ENCODE peak calls at places on chromosomes 16 and 17, in six cellular contexts. One of them, this sample, is unnamed.
A peak's percentile ranks its signal among the peaks of the same experiment; 100 is the strongest.

GRCh38 chr16:46757339-46758050 is 9.4 kb upstream of the MYLK3 start:
- DNase-seq in heart right ventricle: peak; percentile 78
- DNase-seq in fibroblast of mammary gland: no peak
- DNase-seq in GM12865: no peak
- DNase-seq in adrenal gland: no peak
- DNase-seq in mesendoderm: peak; percentile 93
- DNase-seq in this sample: peak; percentile 26

GRCh38 chr17:77280304-77280910 is 139.6 kb downstream of the SEC14L1 start:
- DNase-seq in heart right ventricle: no peak
- DNase-seq in fibroblast of mammary gland: peak; percentile 80
- DNase-seq in GM12865: no peak
- DNase-seq in adrenal gland: no peak
- DNase-seq in mesendoderm: peak; percentile 37
- DNase-seq in this sample: peak; percentile 50

GRCh38 chr17:2564876-2565275 is 28.6 kb upstream of the PAFAH1B1 start:
- DNase-seq in heart right ventricle: no peak
- DNase-seq in fibroblast of mammary gland: no peak
- DNase-seq in GM12865: no peak
- DNase-seq in adrenal gland: no peak
- DNase-seq in mesendoderm: peak; percentile 34
- DNase-seq in this sample: no peak

GRCh38 chr16:2365895-2366294 is 25.4 kb upstream of the ABCA3 start:
- DNase-seq in heart right ventricle: no peak
- DNase-seq in fibroblast of mammary gland: peak; percentile 73
- DNase-seq in GM12865: no peak
- DNase-seq in adrenal gland: no peak
- DNase-seq in mesendoderm: no peak
- DNase-seq in this sample: no peak

GRCh38 chr16:3878610-3879009 is 1.9 kb downstream of the CREBBP start:
- DNase-seq in heart right ventricle: no peak
- DNase-seq in fibroblast of mammary gland: peak; percentile 35
- DNase-seq in GM12865: peak; percentile 58
- DNase-seq in adrenal gland: no peak
- DNase-seq in mesendoderm: no peak
- DNase-seq in this sample: no peak

GRCh38 chr17:27354051-27354490 is 60.2 kb downstream of the WSB1 start:
- DNase-seq in heart right ventricle: peak; percentile 18
- DNase-seq in fibroblast of mammary gland: no peak
- DNase-seq in GM12865: no peak
- DNase-seq in adrenal gland: peak; percentile 47
- DNase-seq in mesendoderm: no peak
- DNase-seq in this sample: peak; percentile 32

GRCh38 chr17:62876063-62876462 is 67.9 kb upstream of the MARCHF10 start:
- DNase-seq in heart right ventricle: no peak
- DNase-seq in fibroblast of mammary gland: no peak
- DNase-seq in GM12865: no peak
- DNase-seq in adrenal gland: no peak
- DNase-seq in mesendoderm: no peak
- DNase-seq in this sample: no peak

GRCh38 chr17:33451221-33451620 is 158.1 kb upstream of the ASIC2 start:
- DNase-seq in heart right ventricle: no peak
- DNase-seq in fibroblast of mammary gland: no peak
- DNase-seq in GM12865: no peak
- DNase-seq in adrenal gland: no peak
- DNase-seq in mesendoderm: peak; percentile 37
- DNase-seq in this sample: no peak

GRCh38 chr17:65941500-65941899 is 250.4 kb downstream of the CEP112 start:
- DNase-seq in heart right ventricle: no peak
- DNase-seq in fibroblast of mammary gland: peak; percentile 6
- DNase-seq in GM12865: no peak
- DNase-seq in adrenal gland: no peak
- DNase-seq in mesendoderm: no peak
- DNase-seq in this sample: peak; percentile 13

GRCh38 chr17:4136373-4136772 is 6.5 kb downstream of the ZZEF1 start:
- DNase-seq in heart right ventricle: peak; percentile 48
- DNase-seq in fibroblast of mammary gland: peak; percentile 21
- DNase-seq in GM12865: no peak
- DNase-seq in adrenal gland: no peak
- DNase-seq in mesendoderm: no peak
- DNase-seq in this sample: no peak

GRCh38 chr17:17019891-17020456 is 22.3 kb upstream of the MPRIP start:
- DNase-seq in heart right ventricle: no peak
- DNase-seq in fibroblast of mammary gland: no peak
- DNase-seq in GM12865: no peak
- DNase-seq in adrenal gland: no peak
- DNase-seq in mesendoderm: no peak
- DNase-seq in this sample: no peak

GRCh38 chr16:48961546-48961945 is 320.1 kb downstream of the CBLN1 start:
- DNase-seq in heart right ventricle: no peak
- DNase-seq in fibroblast of mammary gland: no peak
- DNase-seq in GM12865: no peak
- DNase-seq in adrenal gland: no peak
- DNase-seq in mesendoderm: no peak
- DNase-seq in this sample: no peak

GRCh38 chr17:43200127-43200526 is 11.5 kb upstream of the TMEM106A start:
- DNase-seq in heart right ventricle: no peak
- DNase-seq in fibroblast of mammary gland: no peak
- DNase-seq in GM12865: no peak
- DNase-seq in adrenal gland: no peak
- DNase-seq in mesendoderm: peak; percentile 43
- DNase-seq in this sample: peak; percentile 39

GRCh38 chr17:73308017-73308823 is 3.6 kb downstream of the CDC42EP4 start:
- DNase-seq in heart right ventricle: peak; percentile 79
- DNase-seq in fibroblast of mammary gland: peak; percentile 93
- DNase-seq in GM12865: no peak
- DNase-seq in adrenal gland: peak; percentile 93
- DNase-seq in mesendoderm: peak; percentile 84
- DNase-seq in this sample: no peak

GRCh38 chr17:34606721-34607120 is 27.3 kb downstream of the TMEM132E start:
- DNase-seq in heart right ventricle: no peak
- DNase-seq in fibroblast of mammary gland: no peak
- DNase-seq in GM12865: no peak
- DNase-seq in adrenal gland: no peak
- DNase-seq in mesendoderm: no peak
- DNase-seq in this sample: no peak

GRCh38 chr16:84194470-84195200 is 3.7 kb downstream of the ADAD2 start:
- DNase-seq in heart right ventricle: no peak
- DNase-seq in fibroblast of mammary gland: no peak
- DNase-seq in GM12865: peak; percentile 29
- DNase-seq in adrenal gland: no peak
- DNase-seq in mesendoderm: no peak
- DNase-seq in this sample: no peak

GRCh38 chr17:73952136-73952497 is 251.4 kb upstream of the RPL38 start:
- DNase-seq in heart right ventricle: no peak
- DNase-seq in fibroblast of mammary gland: no peak
- DNase-seq in GM12865: no peak
- DNase-seq in adrenal gland: no peak
- DNase-seq in mesendoderm: no peak
- DNase-seq in this sample: no peak

GRCh38 chr17:64778102-64778366 is 115.9 kb upstream of the SMURF2 start:
- DNase-seq in heart right ventricle: no peak
- DNase-seq in fibroblast of mammary gland: no peak
- DNase-seq in GM12865: no peak
- DNase-seq in adrenal gland: no peak
- DNase-seq in mesendoderm: no peak
- DNase-seq in this sample: no peak
- H3K4me3 ChIP-seq in heart right ventricle: peak overlapping the region; percentile 40
- H3K4me3 ChIP-seq in fibroblast of mammary gland: no peak overlapping the region
- H3K4me3 ChIP-seq in GM12865: peak overlapping the region; percentile 6
- H3K4me3 ChIP-seq in adrenal gland: peak overlapping the region; percentile 40
- H3K4me3 ChIP-seq in mesendoderm: no peak overlapping the region
- H3K4me3 ChIP-seq in this sample: peak overlapping the region; percentile 80

DNA sequence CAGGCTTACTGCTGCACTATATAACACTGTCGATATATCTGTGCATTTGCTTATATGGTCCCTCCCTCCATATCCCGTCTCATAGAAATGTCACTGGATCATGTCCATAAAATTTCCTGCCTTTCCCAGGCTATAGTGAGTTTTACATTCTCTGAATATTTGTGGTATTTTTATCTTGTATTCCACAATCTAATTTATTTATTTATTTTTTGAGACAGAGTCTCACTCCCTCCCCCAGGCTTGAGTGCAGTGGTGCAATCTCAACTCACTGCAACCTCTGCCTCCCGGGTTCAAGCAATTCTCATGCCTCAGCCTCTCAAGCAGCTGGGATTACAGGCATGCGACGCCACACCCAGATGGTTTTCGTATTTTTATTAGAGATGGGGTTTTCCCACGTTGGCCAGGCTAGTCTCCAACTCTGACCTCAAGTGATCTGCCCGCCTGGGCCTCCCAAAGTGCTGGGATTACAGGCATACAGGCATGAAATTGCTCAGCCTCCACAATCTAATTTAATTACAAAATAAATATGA is 12.9 kb downstream of the TRIM37 start:
- DNase-seq in heart right ventricle: peak; percentile 25
- DNase-seq in fibroblast of mammary gland: peak; percentile 94
- DNase-seq in GM12865: peak; percentile 55
- DNase-seq in adrenal gland: no peak
- DNase-seq in mesendoderm: no peak
- DNase-seq in this sample: no peak
- H3K4me3 ChIP-seq in heart right ventricle: peak overlapping the region; percentile 6
- H3K4me3 ChIP-seq in fibroblast of mammary gland: no peak overlapping the region
- H3K4me3 ChIP-seq in GM12865: no peak overlapping the region
- H3K4me3 ChIP-seq in adrenal gland: no peak overlapping the region
- H3K4me3 ChIP-seq in mesendoderm: no peak overlapping the region
- H3K4me3 ChIP-seq in this sample: no peak overlapping the region

GRCh38 chr16:26475579-26475978 is 591.1 kb upstream of the C16orf82 start:
- DNase-seq in heart right ventricle: no peak
- DNase-seq in fibroblast of mammary gland: no peak
- DNase-seq in GM12865: no peak
- DNase-seq in adrenal gland: no peak
- DNase-seq in mesendoderm: no peak
- DNase-seq in this sample: no peak
- H3K4me3 ChIP-seq in heart right ventricle: no peak overlapping the region
- H3K4me3 ChIP-seq in fibroblast of mammary gland: no peak overlapping the region
- H3K4me3 ChIP-seq in GM12865: no peak overlapping the region
- H3K4me3 ChIP-seq in adrenal gland: no peak overlapping the region
- H3K4me3 ChIP-seq in mesendoderm: no peak overlapping the region
- H3K4me3 ChIP-seq in this sample: no peak overlapping the region

GRCh38 chr17:79815836-79816371 is 19.0 kb upstream of the CBX8 start:
- DNase-seq in heart right ventricle: no peak
- DNase-seq in fibroblast of mammary gland: no peak
- DNase-seq in GM12865: no peak
- DNase-seq in adrenal gland: no peak
- DNase-seq in mesendoderm: no peak
- DNase-seq in this sample: no peak

GRCh38 chr17:79814624-79814965 is 17.7 kb upstream of the CBX8 start:
- DNase-seq in heart right ventricle: no peak
- DNase-seq in fibroblast of mammary gland: no peak
- DNase-seq in GM12865: no peak
- DNase-seq in adrenal gland: no peak
- DNase-seq in mesendoderm: no peak
- DNase-seq in this sample: no peak

GRCh38 chr17:79813826-79814623 is 17.1 kb upstream of the CBX8 start:
- DNase-seq in heart right ventricle: no peak
- DNase-seq in fibroblast of mammary gland: no peak
- DNase-seq in GM12865: no peak
- DNase-seq in adrenal gland: no peak
- DNase-seq in mesendoderm: no peak
- DNase-seq in this sample: peak; percentile 69

GRCh38 chr17:79812969-79813825 is 16.3 kb upstream of the CBX8 start:
- DNase-seq in heart right ventricle: no peak
- DNase-seq in fibroblast of mammary gland: no peak
- DNase-seq in GM12865: peak; percentile 47
- DNase-seq in adrenal gland: no peak
- DNase-seq in mesendoderm: no peak
- DNase-seq in this sample: no peak

DNA sequence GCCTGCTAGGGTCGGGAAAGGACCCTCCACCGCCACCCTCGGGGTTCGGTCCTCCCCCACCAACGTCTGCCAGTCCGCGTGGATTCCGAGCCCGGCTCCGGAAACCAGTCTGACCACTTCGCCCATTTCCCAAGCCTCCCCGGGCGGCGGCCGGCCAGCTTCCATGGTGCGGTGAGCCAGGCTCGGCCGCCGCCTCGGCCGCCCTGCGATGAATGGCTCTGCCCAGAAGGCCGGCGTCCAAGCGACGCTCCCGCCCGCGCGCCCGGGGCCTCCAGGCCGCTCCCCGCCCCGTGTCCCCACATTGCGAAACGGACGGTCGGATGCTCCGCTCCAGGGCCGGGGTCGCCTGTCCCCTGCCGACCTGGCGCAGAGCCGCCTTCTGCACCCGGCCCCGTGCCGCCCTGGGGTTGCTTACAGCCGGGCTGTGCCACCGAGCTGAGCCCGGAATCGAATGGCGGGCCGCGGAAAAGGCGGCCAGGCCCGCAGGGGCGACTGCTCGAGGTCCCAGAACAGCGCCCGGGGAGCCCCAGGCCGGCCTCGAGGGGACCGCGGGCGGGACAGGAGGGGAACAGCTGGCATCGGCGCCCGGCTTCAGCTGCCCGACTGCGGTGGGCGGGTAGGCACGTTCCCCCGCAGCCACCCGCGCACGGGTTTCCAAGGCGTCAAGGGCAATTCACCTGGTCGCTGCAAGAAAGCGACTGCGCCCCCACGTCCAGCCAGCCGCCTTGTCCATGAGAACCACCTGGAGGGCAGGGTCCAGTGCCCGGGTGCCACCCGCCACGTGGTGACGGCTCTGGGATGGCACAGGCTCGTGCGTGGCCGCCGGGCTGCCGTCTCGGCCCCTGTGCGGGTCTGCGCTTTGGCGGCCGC is 18.3 kb upstream of the CBX8 start:
- DNase-seq in heart right ventricle: peak; percentile 48
- DNase-seq in fibroblast of mammary gland: no peak
- DNase-seq in GM12865: no peak
- DNase-seq in adrenal gland: no peak
- DNase-seq in mesendoderm: no peak
- DNase-seq in this sample: peak; percentile 60
- H3K4me3 ChIP-seq in heart right ventricle: peak overlapping the region; percentile 30
- H3K4me3 ChIP-seq in fibroblast of mammary gland: no peak overlapping the region
- H3K4me3 ChIP-seq in GM12865: no peak overlapping the region
- H3K4me3 ChIP-seq in adrenal gland: peak overlapping the region; percentile 33
- H3K4me3 ChIP-seq in mesendoderm: no peak overlapping the region
- H3K4me3 ChIP-seq in this sample: peak overlapping the region; percentile 46

GRCh38 chr17:37744633-37744927 is 279 bp downstream of the HNF1B start:
- DNase-seq in heart right ventricle: no peak
- DNase-seq in fibroblast of mammary gland: no peak
- DNase-seq in GM12865: no peak
- DNase-seq in adrenal gland: no peak
- DNase-seq in mesendoderm: no peak
- DNase-seq in this sample: no peak
- H3K4me3 ChIP-seq in heart right ventricle: no peak overlapping the region
- H3K4me3 ChIP-seq in fibroblast of mammary gland: no peak overlapping the region
- H3K4me3 ChIP-seq in GM12865: peak overlapping the region; percentile 54
- H3K4me3 ChIP-seq in adrenal gland: no peak overlapping the region
- H3K4me3 ChIP-seq in mesendoderm: peak overlapping the region; percentile 48
- H3K4me3 ChIP-seq in this sample: peak overlapping the region; percentile 78

GRCh38 chr16:13289515-13289914 is 388.1 kb downstream of the SHISA9 start:
- DNase-seq in heart right ventricle: no peak
- DNase-seq in fibroblast of mammary gland: no peak
- DNase-seq in GM12865: peak; percentile 51
- DNase-seq in adrenal gland: no peak
- DNase-seq in mesendoderm: no peak
- DNase-seq in this sample: no peak
- H3K4me3 ChIP-seq in heart right ventricle: no peak overlapping the region
- H3K4me3 ChIP-seq in fibroblast of mammary gland: no peak overlapping the region
- H3K4me3 ChIP-seq in GM12865: no peak overlapping the region
- H3K4me3 ChIP-seq in adrenal gland: no peak overlapping the region
- H3K4me3 ChIP-seq in mesendoderm: no peak overlapping the region
- H3K4me3 ChIP-seq in this sample: no peak overlapping the region

GRCh38 chr16:74099530-74099929 is 197.1 kb upstream of the PSMD7 start:
- DNase-seq in heart right ventricle: no peak
- DNase-seq in fibroblast of mammary gland: no peak
- DNase-seq in GM12865: no peak
- DNase-seq in adrenal gland: no peak
- DNase-seq in mesendoderm: peak; percentile 9
- DNase-seq in this sample: peak; percentile 38
- H3K4me3 ChIP-seq in heart right ventricle: no peak overlapping the region
- H3K4me3 ChIP-seq in fibroblast of mammary gland: no peak overlapping the region
- H3K4me3 ChIP-seq in GM12865: no peak overlapping the region
- H3K4me3 ChIP-seq in adrenal gland: no peak overlapping the region
- H3K4me3 ChIP-seq in mesendoderm: no peak overlapping the region
- H3K4me3 ChIP-seq in this sample: no peak overlapping the region